ENCODE peak calls at places on chromosomes 12 and 14, in seven cellular contexts. One of them, this sample, is unnamed.

GRCh38 chr12:68157295-68157871 is 2.2 kb downstream of the IFNG start:
- DNase-seq in coronary artery: no peak
- DNase-seq in tibial nerve: no peak
- DNase-seq in heart right ventricle: no peak
- DNase-seq in lower lobe of right lung: no peak
- DNase-seq in kidney: no peak
- DNase-seq in neuronal stem cell: no peak
- DNase-seq in this sample: no peak

GRCh38 chr12:106249411-106250135 is 1.8 kb upstream of the CKAP4 start:
- DNase-seq in lower lobe of right lung: no peak
- DNase-seq in coronary artery: no peak
- DNase-seq in tibial nerve: no peak
- DNase-seq in kidney: no peak
- DNase-seq in neuronal stem cell: no peak
- DNase-seq in heart right ventricle: no peak
- DNase-seq in this sample: no peak

GRCh38 chr12:30582943-30583342 is 112.7 kb downstream of the IPO8 start:
- DNase-seq in heart right ventricle: no peak
- DNase-seq in coronary artery: no peak
- DNase-seq in lower lobe of right lung: no peak
- DNase-seq in kidney: no peak
- DNase-seq in neuronal stem cell: no peak
- DNase-seq in tibial nerve: no peak
- DNase-seq in this sample: no peak

GRCh38 chr14:101770183-101770582 is 8.7 kb downstream of the PPP2R5C start:
- DNase-seq in tibial nerve: no peak
- DNase-seq in coronary artery: no peak
- DNase-seq in lower lobe of right lung: no peak
- DNase-seq in neuronal stem cell: no peak
- DNase-seq in kidney: no peak
- DNase-seq in heart right ventricle: no peak
- DNase-seq in this sample: no peak

GRCh38 chr12:113462117-113462774 is 9.4 kb downstream of the LHX5 start:
- DNase-seq in kidney: peak
- DNase-seq in coronary artery: peak
- DNase-seq in tibial nerve: peak
- DNase-seq in neuronal stem cell: peak
- DNase-seq in heart right ventricle: peak
- DNase-seq in lower lobe of right lung: peak
- DNase-seq in this sample: peak

GRCh38 chr12:85588221-85588620 is 248.0 kb downstream of the RASSF9 start:
- DNase-seq in tibial nerve: no peak
- DNase-seq in heart right ventricle: no peak
- DNase-seq in neuronal stem cell: no peak
- DNase-seq in coronary artery: no peak
- DNase-seq in kidney: no peak
- DNase-seq in lower lobe of right lung: no peak
- DNase-seq in this sample: no peak

GRCh38 chr14:56325251-56325839 is 207.1 kb downstream of the PELI2 start:
- DNase-seq in coronary artery: no peak
- DNase-seq in tibial nerve: no peak
- DNase-seq in neuronal stem cell: no peak
- DNase-seq in lower lobe of right lung: no peak
- DNase-seq in heart right ventricle: no peak
- DNase-seq in kidney: no peak
- DNase-seq in this sample: no peak

GRCh38 chr12:53560386-53560785 is 53.1 kb upstream of the NPFF start:
- DNase-seq in coronary artery: no peak
- DNase-seq in kidney: no peak
- DNase-seq in heart right ventricle: no peak
- DNase-seq in neuronal stem cell: no peak
- DNase-seq in lower lobe of right lung: no peak
- DNase-seq in tibial nerve: no peak
- DNase-seq in this sample: no peak

GRCh38 chr14:62179367-62180018 is 417.3 kb downstream of the SNAPC1 start:
- DNase-seq in tibial nerve: peak
- DNase-seq in kidney: no peak
- DNase-seq in lower lobe of right lung: no peak
- DNase-seq in coronary artery: no peak
- DNase-seq in neuronal stem cell: peak
- DNase-seq in heart right ventricle: peak
- DNase-seq in this sample: no peak

GRCh38 chr14:102590667-102591099 is 1.8 kb upstream of the RCOR1 start:
- DNase-seq in lower lobe of right lung: peak
- DNase-seq in kidney: no peak
- DNase-seq in coronary artery: no peak
- DNase-seq in neuronal stem cell: no peak
- DNase-seq in heart right ventricle: peak
- DNase-seq in tibial nerve: peak
- DNase-seq in this sample: no peak

GRCh38 chr12:1629338-1630080 is 478 bp downstream of the WNT5B start:
- DNase-seq in heart right ventricle: no peak
- DNase-seq in kidney: no peak
- DNase-seq in lower lobe of right lung: no peak
- DNase-seq in neuronal stem cell: peak
- DNase-seq in tibial nerve: no peak
- DNase-seq in coronary artery: no peak
- DNase-seq in this sample: no peak

GRCh38 chr12:20264608-20265114 is 103.7 kb upstream of the PDE3A start:
- DNase-seq in coronary artery: no peak
- DNase-seq in lower lobe of right lung: no peak
- DNase-seq in heart right ventricle: no peak
- DNase-seq in tibial nerve: no peak
- DNase-seq in neuronal stem cell: peak
- DNase-seq in kidney: no peak
- DNase-seq in this sample: no peak

GRCh38 chr14:100402631-100403030 is 79.5 kb downstream of the SLC25A47 start:
- DNase-seq in coronary artery: no peak
- DNase-seq in kidney: no peak
- DNase-seq in tibial nerve: no peak
- DNase-seq in heart right ventricle: no peak
- DNase-seq in neuronal stem cell: no peak
- DNase-seq in lower lobe of right lung: no peak
- DNase-seq in this sample: no peak

GRCh38 chr14:84090837-84091236 is 1439.1 kb upstream of the FLRT2 start:
- DNase-seq in lower lobe of right lung: no peak
- DNase-seq in tibial nerve: no peak
- DNase-seq in coronary artery: no peak
- DNase-seq in neuronal stem cell: no peak
- DNase-seq in heart right ventricle: no peak
- DNase-seq in kidney: peak
- DNase-seq in this sample: no peak

GRCh38 chr12:111030800-111031199 is 110.4 kb upstream of the MYL2 start:
- DNase-seq in heart right ventricle: no peak
- DNase-seq in coronary artery: no peak
- DNase-seq in tibial nerve: no peak
- DNase-seq in kidney: no peak
- DNase-seq in neuronal stem cell: no peak
- DNase-seq in lower lobe of right lung: no peak
- DNase-seq in this sample: no peak

GRCh38 chr12:50537538-50537919 is 32.7 kb downstream of the DIP2B start:
- DNase-seq in kidney: no peak
- DNase-seq in heart right ventricle: no peak
- DNase-seq in lower lobe of right lung: no peak
- DNase-seq in tibial nerve: no peak
- DNase-seq in neuronal stem cell: no peak
- DNase-seq in coronary artery: no peak
- DNase-seq in this sample: no peak

GRCh38 chr14:104345316-104346111 is 207.1 kb downstream of the KIF26A start:
- DNase-seq in lower lobe of right lung: no peak
- DNase-seq in tibial nerve: no peak
- DNase-seq in coronary artery: peak
- DNase-seq in heart right ventricle: no peak
- DNase-seq in kidney: no peak
- DNase-seq in neuronal stem cell: no peak
- DNase-seq in this sample: no peak

DNA sequence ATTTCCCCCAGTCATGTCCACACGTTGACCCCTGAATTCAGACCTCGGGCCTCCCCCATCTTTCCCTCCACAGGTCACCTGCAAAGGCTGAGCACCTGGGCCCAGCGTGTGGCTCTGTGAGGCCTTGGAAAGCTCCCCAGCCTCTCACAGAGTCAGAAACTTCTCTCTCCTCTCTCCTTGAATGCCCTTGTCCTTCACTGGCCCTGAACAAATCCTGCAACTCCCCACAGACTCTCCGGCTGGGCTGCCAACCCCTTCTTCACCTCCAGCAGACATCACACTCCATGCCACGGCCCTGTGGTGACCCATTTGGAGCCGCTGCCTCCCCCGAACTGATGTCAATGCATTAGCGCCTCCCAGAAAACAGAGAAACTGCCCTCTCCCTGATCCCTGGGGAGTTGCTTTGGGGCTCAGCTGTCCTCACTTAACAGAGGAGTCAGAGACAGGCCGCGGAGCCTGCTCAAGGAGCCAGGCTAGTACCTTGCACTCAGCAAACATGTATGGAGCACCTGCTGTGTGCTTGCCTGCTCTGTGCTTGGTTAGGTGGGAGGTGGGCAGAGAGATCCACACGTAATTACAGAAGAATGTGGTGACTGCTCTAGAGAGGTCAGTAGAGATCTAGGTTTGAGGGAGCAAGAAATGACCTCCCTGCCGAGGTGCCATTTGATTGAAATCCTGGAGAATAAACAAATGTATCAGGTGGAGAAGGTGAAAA is 99.2 kb upstream of the PWP1 start:
- DNase-seq in kidney: no peak
- DNase-seq in heart right ventricle: no peak
- DNase-seq in coronary artery: no peak
- DNase-seq in neuronal stem cell: no peak
- DNase-seq in lower lobe of right lung: no peak
- DNase-seq in tibial nerve: no peak
- DNase-seq in this sample: no peak
- H3K4me3 ChIP-seq in kidney: no peak
- H3K4me3 ChIP-seq in heart right ventricle: no peak
- H3K4me3 ChIP-seq in coronary artery: no peak
- H3K4me3 ChIP-seq in neuronal stem cell: no peak
- H3K4me3 ChIP-seq in lower lobe of right lung: no peak
- H3K4me3 ChIP-seq in tibial nerve: no peak
- H3K4me3 ChIP-seq in this sample: no peak

DNA sequence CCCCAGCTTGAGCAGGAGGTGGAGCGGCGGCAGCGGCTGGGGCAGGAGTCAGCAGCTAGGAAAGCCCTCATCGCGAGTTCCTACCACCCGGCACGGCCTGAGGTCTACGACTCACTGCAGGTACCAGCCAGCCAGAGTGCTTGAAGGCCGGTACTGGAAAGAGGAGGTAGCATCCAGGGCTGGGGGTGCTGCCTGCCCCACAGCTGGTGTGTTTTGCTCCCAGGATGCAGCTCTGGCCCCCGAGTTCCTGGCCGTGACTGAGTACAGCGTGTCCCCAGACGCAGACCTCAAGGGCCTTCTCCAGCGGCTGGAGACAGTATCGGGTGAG is 1.6 kb downstream of the OGFOD2 start:
- DNase-seq in coronary artery: no peak
- DNase-seq in heart right ventricle: no peak
- DNase-seq in neuronal stem cell: no peak
- DNase-seq in lower lobe of right lung: no peak
- DNase-seq in kidney: peak
- DNase-seq in tibial nerve: no peak
- DNase-seq in this sample: no peak
- H3K27ac ChIP-seq in coronary artery: no peak
- H3K27ac ChIP-seq in heart right ventricle: no peak
- H3K27ac ChIP-seq in neuronal stem cell: no peak
- H3K27ac ChIP-seq in lower lobe of right lung: no peak
- H3K27ac ChIP-seq in kidney: no peak
- H3K27ac ChIP-seq in tibial nerve: no peak
- H3K27ac ChIP-seq in this sample: no peak

DNA sequence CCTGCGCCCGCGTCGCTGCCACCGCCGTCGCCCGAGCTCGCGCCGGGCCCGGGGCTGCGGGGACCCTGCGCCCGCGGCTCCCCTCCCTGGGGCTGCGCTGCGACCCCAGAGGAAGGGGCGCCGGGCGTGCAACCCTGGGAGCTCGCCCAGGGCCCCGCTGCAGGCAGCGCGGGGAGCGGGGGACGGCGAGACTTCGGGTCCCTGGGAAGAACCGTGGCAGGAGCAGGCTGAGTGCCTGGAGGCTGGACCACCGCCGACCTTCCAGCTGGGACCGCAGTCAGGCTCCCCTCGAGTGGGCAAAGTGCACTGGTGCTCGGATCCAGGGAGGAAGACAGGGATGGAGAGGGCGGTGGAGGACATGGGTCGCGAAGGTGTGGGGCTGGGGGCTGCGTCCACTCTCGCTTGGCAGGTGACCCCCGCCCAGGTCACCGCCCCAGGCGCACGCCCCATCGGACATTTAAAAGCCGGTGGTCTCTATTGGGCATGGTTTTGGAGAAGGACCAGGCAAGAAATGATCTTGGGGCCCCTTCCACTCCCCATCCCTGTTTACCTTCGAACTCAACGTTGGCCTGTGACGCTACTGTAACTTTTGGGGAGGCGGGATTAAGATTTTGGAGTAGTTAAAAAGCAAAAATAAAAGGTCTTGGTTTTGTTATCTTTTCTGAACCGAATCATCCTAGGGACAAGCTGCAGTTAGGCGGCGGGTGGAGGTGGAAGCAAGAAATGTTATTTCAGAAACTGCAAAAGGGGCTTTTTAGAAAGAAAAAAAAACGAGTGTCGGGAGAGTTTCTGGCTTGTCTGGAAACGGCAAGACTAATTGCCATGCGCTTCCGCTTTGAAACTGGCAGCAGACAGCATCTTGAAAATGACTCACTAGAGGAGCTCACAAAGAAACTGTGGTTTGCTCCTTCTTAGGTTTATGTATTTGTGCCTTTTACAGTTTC is 998 bp downstream of the ELK3 start:
- DNase-seq in tibial nerve: peak
- DNase-seq in kidney: peak
- DNase-seq in lower lobe of right lung: no peak
- DNase-seq in neuronal stem cell: no peak
- DNase-seq in coronary artery: peak
- DNase-seq in heart right ventricle: no peak
- DNase-seq in this sample: no peak
- H3K4me3 ChIP-seq in tibial nerve: peak
- H3K4me3 ChIP-seq in kidney: peak
- H3K4me3 ChIP-seq in lower lobe of right lung: peak
- H3K4me3 ChIP-seq in neuronal stem cell: peak
- H3K4me3 ChIP-seq in coronary artery: peak
- H3K4me3 ChIP-seq in heart right ventricle: peak
- H3K4me3 ChIP-seq in this sample: peak

DNA sequence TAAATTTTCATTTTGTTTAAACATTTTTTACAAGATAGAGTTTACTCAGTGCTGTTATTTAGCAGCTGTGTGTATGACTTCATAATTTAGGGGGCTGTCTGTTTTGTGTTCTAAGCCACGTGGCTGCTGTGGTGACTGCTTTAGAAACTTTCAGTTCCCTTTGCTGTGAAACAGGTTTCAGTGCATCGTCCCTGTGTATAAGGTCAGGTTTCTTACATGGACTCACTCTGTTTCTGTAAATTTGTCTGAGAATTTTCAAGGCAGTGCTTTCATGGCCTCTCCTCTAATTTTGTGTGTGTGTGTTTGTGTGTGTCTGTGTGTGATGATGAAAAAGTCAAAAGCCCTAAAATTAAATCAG is 32.4 kb downstream of the BICD1 start:
- DNase-seq in heart right ventricle: peak
- DNase-seq in tibial nerve: peak
- DNase-seq in kidney: no peak
- DNase-seq in neuronal stem cell: no peak
- DNase-seq in coronary artery: no peak
- DNase-seq in lower lobe of right lung: no peak
- DNase-seq in this sample: no peak
- H3K27ac ChIP-seq in heart right ventricle: no peak
- H3K27ac ChIP-seq in tibial nerve: peak
- H3K27ac ChIP-seq in kidney: no peak
- H3K27ac ChIP-seq in neuronal stem cell: peak
- H3K27ac ChIP-seq in coronary artery: no peak
- H3K27ac ChIP-seq in lower lobe of right lung: peak
- H3K27ac ChIP-seq in this sample: no peak

This sample was measured in gastrocnemius medialis.